ENCODE peak calls at places on chromosomes 3 and 15, in five cellular contexts. One of them, this sample, is unnamed.
A peak's percentile ranks its signal among the peaks of the same experiment; 100 is the strongest.

GRCh38 chr3:100454684-100455083 is 37.7 kb upstream of the TMEM45A start:
- DNase-seq in cardiac muscle cell: peak; percentile 59
- DNase-seq in heart right ventricle: no peak
- DNase-seq in osteocyte: no peak
- DNase-seq in NB4: no peak
- DNase-seq in this sample: no peak

GRCh38 chr3:168071535-168071934 is 24.2 kb downstream of the GOLIM4 start:
- DNase-seq in cardiac muscle cell: no peak
- DNase-seq in heart right ventricle: no peak
- DNase-seq in osteocyte: no peak
- DNase-seq in NB4: no peak
- DNase-seq in this sample: no peak

GRCh38 chr3:62211675-62212429 is 161.5 kb downstream of the FEZF2 start:
- DNase-seq in cardiac muscle cell: no peak
- DNase-seq in heart right ventricle: no peak
- DNase-seq in osteocyte: no peak
- DNase-seq in NB4: no peak
- DNase-seq in this sample: no peak

GRCh38 chr3:38574411-38575278 is 74.8 kb downstream of the SCN5A start:
- DNase-seq in cardiac muscle cell: peak; percentile 27
- DNase-seq in heart right ventricle: no peak
- DNase-seq in osteocyte: peak; percentile 63
- DNase-seq in NB4: no peak
- DNase-seq in this sample: peak; percentile 17

GRCh38 chr3:197424674-197425484 is 126.5 kb upstream of the DLG1 start:
- DNase-seq in cardiac muscle cell: no peak
- DNase-seq in heart right ventricle: no peak
- DNase-seq in osteocyte: no peak
- DNase-seq in NB4: no peak
- DNase-seq in this sample: no peak

GRCh38 chr15:50224606-50225005 is 40.9 kb downstream of the HDC start:
- DNase-seq in cardiac muscle cell: no peak
- DNase-seq in heart right ventricle: no peak
- DNase-seq in osteocyte: no peak
- DNase-seq in NB4: peak; percentile 34
- DNase-seq in this sample: no peak

GRCh38 chr3:150811984-150812383 is 49.0 kb upstream of the SIAH2 start:
- DNase-seq in cardiac muscle cell: no peak
- DNase-seq in heart right ventricle: no peak
- DNase-seq in osteocyte: no peak
- DNase-seq in NB4: no peak
- DNase-seq in this sample: no peak

GRCh38 chr3:130480736-130481135 is 36.2 kb upstream of the COL6A6 start:
- DNase-seq in cardiac muscle cell: peak; percentile 41
- DNase-seq in heart right ventricle: no peak
- DNase-seq in osteocyte: no peak
- DNase-seq in NB4: peak; percentile 40
- DNase-seq in this sample: peak; percentile 19

GRCh38 chr15:28935316-28935715 is 49.5 kb downstream of the APBA2 start:
- DNase-seq in cardiac muscle cell: peak; percentile 55
- DNase-seq in heart right ventricle: no peak
- DNase-seq in osteocyte: no peak
- DNase-seq in NB4: peak; percentile 70
- DNase-seq in this sample: no peak

GRCh38 chr15:88658972-88659931 is 20.4 kb downstream of the ISG20 start:
- DNase-seq in cardiac muscle cell: no peak
- DNase-seq in heart right ventricle: no peak
- DNase-seq in osteocyte: peak; percentile 81
- DNase-seq in NB4: no peak
- DNase-seq in this sample: no peak

GRCh38 chr3:133037440-133037839 is 751 bp upstream of the TMEM108 start:
- DNase-seq in cardiac muscle cell: no peak
- DNase-seq in heart right ventricle: peak; percentile 10
- DNase-seq in osteocyte: no peak
- DNase-seq in NB4: no peak
- DNase-seq in this sample: no peak

GRCh38 chr15:77482570-77482969 is 61.9 kb downstream of the HMG20A start:
- DNase-seq in cardiac muscle cell: no peak
- DNase-seq in heart right ventricle: no peak
- DNase-seq in osteocyte: no peak
- DNase-seq in NB4: no peak
- DNase-seq in this sample: no peak

GRCh38 chr3:115325539-115325938 is 178.5 kb upstream of the ZBTB20 start:
- DNase-seq in cardiac muscle cell: peak; percentile 89
- DNase-seq in heart right ventricle: no peak
- DNase-seq in osteocyte: no peak
- DNase-seq in NB4: peak; percentile 30
- DNase-seq in this sample: peak; percentile 29

GRCh38 chr15:70113304-70113700 is 15.6 kb upstream of the TLE3 start:
- DNase-seq in cardiac muscle cell: no peak
- DNase-seq in heart right ventricle: peak; percentile 44
- DNase-seq in osteocyte: no peak
- DNase-seq in NB4: no peak
- DNase-seq in this sample: peak; percentile 66

GRCh38 chr3:49020335-49021212 is 1.3 kb upstream of the NDUFAF3 start:
- DNase-seq in cardiac muscle cell: peak; percentile 39
- DNase-seq in heart right ventricle: peak; percentile 62
- DNase-seq in osteocyte: no peak
- DNase-seq in NB4: peak; percentile 90
- DNase-seq in this sample: peak; percentile 66

GRCh38 chr3:27596334-27596841 is 112.2 kb upstream of the SLC4A7 start:
- DNase-seq in cardiac muscle cell: no peak
- DNase-seq in heart right ventricle: no peak
- DNase-seq in osteocyte: no peak
- DNase-seq in NB4: peak; percentile 82
- DNase-seq in this sample: no peak

GRCh38 chr15:68401496-68402431 is 30.2 kb downstream of the ITGA11 start:
- DNase-seq in cardiac muscle cell: no peak
- DNase-seq in heart right ventricle: no peak
- DNase-seq in osteocyte: no peak
- DNase-seq in NB4: no peak
- DNase-seq in this sample: no peak

GRCh38 chr3:196804775-196805174 is 62.9 kb upstream of the SENP5 start:
- DNase-seq in cardiac muscle cell: no peak
- DNase-seq in heart right ventricle: no peak
- DNase-seq in osteocyte: no peak
- DNase-seq in NB4: no peak
- DNase-seq in this sample: no peak

GRCh38 chr3:37074178-37074577 is 80.9 kb downstream of the MLH1 start:
- DNase-seq in cardiac muscle cell: no peak
- DNase-seq in heart right ventricle: no peak
- DNase-seq in osteocyte: no peak
- DNase-seq in NB4: no peak
- DNase-seq in this sample: no peak

GRCh38 chr15:99993262-99993661 is 260.0 kb upstream of the LYSMD4 start:
- DNase-seq in cardiac muscle cell: no peak
- DNase-seq in heart right ventricle: no peak
- DNase-seq in osteocyte: no peak
- DNase-seq in NB4: no peak
- DNase-seq in this sample: no peak